ENCODE peak calls at places on chromosomes 1 and 21, in seven cellular contexts. F, M, T, I, P, J and G are unnamed samples.

GRCh38 chr1:156693858-156694562 is 11.4 kb downstream of the CRABP2 start:
- DNase-seq in F (no peak), M (no peak), T (no peak), I (no peak), P (no peak), J (no peak), G (no peak)

GRCh38 chr1:34066921-34067603 is 98.0 kb downstream of the CSMD2 start:
- DNase-seq in F (peak), M (no peak), T (no peak), I (no peak), P (no peak), J (no peak), G (no peak)

GRCh38 chr1:21182181-21182711 is 5.5 kb upstream of the EIF4G3 start:
- DNase-seq in F (no peak), M (no peak), T (no peak), I (no peak), P (no peak), J (no peak), G (no peak)

GRCh38 chr21:34722684-34723300 is 54.0 kb downstream of the CLIC6 start:
- DNase-seq in F (no peak), M (no peak), T (no peak), I (peak), P (no peak), J (peak), G (no peak)

GRCh38 chr1:84433253-84434080 is 35.2 kb downstream of the DNASE2B start:
- DNase-seq in F (peak), M (peak), T (peak), I (peak), P (peak), J (peak), G (peak)

GRCh38 chr1:116226017-116226416 is 114.8 kb downstream of the MAB21L3 start:
- DNase-seq in F (no peak), M (no peak), T (no peak), I (no peak), P (no peak), J (no peak), G (no peak)

GRCh38 chr1:39933956-39934941 is 20.7 kb upstream of the MFSD2A start:
- DNase-seq in F (peak), M (no peak), T (peak), I (peak), P (peak), J (no peak), G (no peak)

GRCh38 chr1:111622166-111622565 is 2.6 kb downstream of the RAP1A start:
- DNase-seq in F (no peak), M (no peak), T (no peak), I (no peak), P (no peak), J (no peak), G (no peak)

GRCh38 chr1:21952806-21953514 is 15.8 kb upstream of the HSPG2 start:
- DNase-seq in F (no peak), M (no peak), T (no peak), I (no peak), P (no peak), J (no peak), G (no peak)

GRCh38 chr1:151143057-151143435 is 3.4 kb downstream of the SEMA6C start:
- DNase-seq in F (no peak), M (no peak), T (no peak), I (no peak), P (no peak), J (peak), G (no peak)

GRCh38 chr1:1210726-1211540 is 3.0 kb downstream of the TNFRSF4 start:
- DNase-seq in F (no peak), M (peak), T (no peak), I (no peak), P (no peak), J (peak), G (no peak)

GRCh38 chr21:42459583-42460215 is 36.3 kb downstream of the RSPH1 start:
- DNase-seq in F (no peak), M (no peak), T (no peak), I (no peak), P (no peak), J (no peak), G (no peak)

GRCh38 chr1:36669297-36669696 is 186.6 kb upstream of the CSF3R start:
- DNase-seq in F (no peak), M (no peak), T (no peak), I (no peak), P (no peak), J (no peak), G (no peak)

GRCh38 chr1:91806777-91807700 is 78.9 kb downstream of the TGFBR3 start:
- DNase-seq in F (no peak), M (no peak), T (no peak), I (no peak), P (no peak), J (no peak), G (no peak)

GRCh38 chr1:175725684-175726083 is 17.7 kb downstream of the TNR start:
- DNase-seq in F (no peak), M (no peak), T (no peak), I (peak), P (no peak), J (no peak), G (no peak)

GRCh38 chr1:28295936-28296335 is 32.9 kb upstream of the MED18 start:
- DNase-seq in F (no peak), M (no peak), T (no peak), I (no peak), P (no peak), J (no peak), G (no peak)

GRCh38 chr1:8438449-8438848 is 120.5 kb downstream of the SLC45A1 start:
- DNase-seq in F (no peak), M (no peak), T (no peak), I (no peak), P (no peak), J (no peak), G (no peak)

GRCh38 chr1:79550402-79550801 is 543.9 kb upstream of the ADGRL4 start:
- DNase-seq in F (no peak), M (no peak), T (no peak), I (no peak), P (no peak), J (no peak), G (no peak)

GRCh38 chr1:91130256-91130985 is 108.6 kb upstream of the ZNF644 start:
- DNase-seq in F (no peak), M (no peak), T (no peak), I (no peak), P (no peak), J (no peak), G (no peak)

GRCh38 chr21:16195476-16195875 is 465.7 kb downstream of the USP25 start:
- DNase-seq in F (no peak), M (no peak), T (no peak), I (no peak), P (no peak), J (no peak), G (no peak)

GRCh38 chr1:9101510-9102146 is 27.3 kb downstream of the GPR157 start:
- DNase-seq in F (peak), M (peak), T (peak), I (peak), P (no peak), J (peak), G (no peak)

GRCh38 chr1:226626577-226626956 is 78.0 kb downstream of the STUM start:
- DNase-seq in F (no peak), M (peak), T (peak), I (peak), P (peak), J (peak), G (peak)

GRCh38 chr1:145926706-145927072 is 595 bp downstream of the RBM8A start:
- DNase-seq in F (no peak), M (no peak), T (no peak), I (no peak), P (no peak), J (no peak), G (no peak)

GRCh38 chr21:45805321-45805720 is 161.8 kb downstream of the PCBP3 start:
- DNase-seq in F (no peak), M (no peak), T (no peak), I (no peak), P (no peak), J (no peak), G (no peak)

GRCh38 chr21:40671721-40672120 is 175.2 kb downstream of the DSCAM start:
- DNase-seq in F (peak), M (no peak), T (no peak), I (no peak), P (no peak), J (no peak), G (no peak)

GRCh38 chr1:92994105-92994712 is 32.9 kb upstream of the DIPK1A start:
- DNase-seq in F (peak), M (peak), T (peak), I (peak), P (peak), J (peak), G (peak)

GRCh38 chr1:207892764-207893163 is 18.2 kb downstream of the CD34 start:
- DNase-seq in F (no peak), M (no peak), T (no peak), I (no peak), P (no peak), J (no peak), G (no peak)

GRCh38 chr1:4837752-4838151 is 183.3 kb downstream of the AJAP1 start:
- DNase-seq in F (no peak), M (no peak), T (peak), I (no peak), P (no peak), J (no peak), G (no peak)

GRCh38 chr1:36924282-36924791 is 110.0 kb downstream of the GRIK3 start:
- DNase-seq in F (no peak), M (no peak), T (peak), I (peak), P (peak), J (peak), G (no peak)

GRCh38 chr1:87132664-87133000 is 196.0 kb upstream of the LMO4 start:
- DNase-seq in F (no peak), M (no peak), T (no peak), I (no peak), P (no peak), J (no peak), G (no peak)
- H3K4me3 ChIP-seq in F (no peak), M (no peak), T (peak), I (no peak), P (peak), J (no peak), G (no peak)

GRCh38 chr1:192658255-192658654 is 22.3 kb downstream of the RGS13 start:
- DNase-seq in F (no peak), M (peak), T (no peak), I (no peak), P (no peak), J (no peak), G (no peak)

GRCh38 chr1:192657760-192658159 is 21.8 kb downstream of the RGS13 start:
- DNase-seq in F (no peak), M (peak), T (no peak), I (no peak), P (no peak), J (no peak), G (no peak)

GRCh38 chr1:192654120-192654519 is 18.2 kb downstream of the RGS13 start:
- DNase-seq in F (no peak), M (no peak), T (no peak), I (no peak), P (no peak), J (no peak), G (no peak)

GRCh38 chr1:192652159-192652558 is 16.2 kb downstream of the RGS13 start:
- DNase-seq in F (no peak), M (no peak), T (no peak), I (no peak), P (no peak), J (no peak), G (no peak)

DNA sequence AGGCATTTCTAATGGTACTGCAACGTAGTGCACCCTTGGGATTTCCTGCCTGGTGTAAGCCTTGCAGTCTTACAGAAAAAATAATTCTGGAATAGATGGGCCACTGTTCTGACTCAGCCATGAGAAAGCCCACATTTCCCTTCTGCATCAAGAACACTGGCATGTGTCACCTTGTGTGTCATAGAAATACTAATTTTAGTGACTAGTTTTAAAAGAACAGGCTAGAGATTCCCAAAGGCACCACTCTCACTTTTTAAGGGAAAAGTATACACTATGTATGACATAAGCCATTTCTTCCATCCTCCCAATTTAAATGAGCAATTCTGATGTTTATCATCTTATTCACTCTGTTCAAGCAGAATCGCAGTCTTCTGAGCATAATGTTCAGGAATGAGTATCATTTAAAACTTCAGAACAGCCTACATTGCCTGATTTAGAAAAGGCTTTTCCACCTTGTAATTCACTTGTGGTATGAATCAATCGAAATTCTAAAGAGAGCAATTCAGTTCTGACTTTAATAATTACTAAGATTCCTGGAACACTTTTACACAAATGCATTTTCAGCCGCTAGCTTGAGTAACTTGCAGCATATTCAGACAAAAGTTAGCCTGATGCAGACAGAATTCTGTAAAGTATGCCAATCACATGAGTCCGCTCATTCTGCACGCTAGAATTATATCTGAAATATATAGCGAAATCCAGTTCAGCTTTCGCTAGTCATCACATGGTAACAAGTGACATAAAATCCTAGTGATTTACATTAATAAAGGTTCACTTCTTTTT is 18.9 kb downstream of the RGS13 start:
- DNase-seq in F (no peak), M (peak), T (no peak), I (no peak), P (no peak), J (no peak), G (no peak)
- TF ChIP-seq CTCF in F (no peak), M (no peak), T (no peak), I (no peak), P (no peak), J (no peak), G (no peak)

GRCh38 chr1:18783705-18784522 is 75.5 kb downstream of the TAS1R2 start:
- DNase-seq in F (no peak), M (no peak), T (no peak), I (no peak), P (no peak), J (no peak), G (no peak)
- H3K4me3 ChIP-seq in F (no peak), M (no peak), T (no peak), I (no peak), P (no peak), J (no peak), G (no peak)

DNA sequence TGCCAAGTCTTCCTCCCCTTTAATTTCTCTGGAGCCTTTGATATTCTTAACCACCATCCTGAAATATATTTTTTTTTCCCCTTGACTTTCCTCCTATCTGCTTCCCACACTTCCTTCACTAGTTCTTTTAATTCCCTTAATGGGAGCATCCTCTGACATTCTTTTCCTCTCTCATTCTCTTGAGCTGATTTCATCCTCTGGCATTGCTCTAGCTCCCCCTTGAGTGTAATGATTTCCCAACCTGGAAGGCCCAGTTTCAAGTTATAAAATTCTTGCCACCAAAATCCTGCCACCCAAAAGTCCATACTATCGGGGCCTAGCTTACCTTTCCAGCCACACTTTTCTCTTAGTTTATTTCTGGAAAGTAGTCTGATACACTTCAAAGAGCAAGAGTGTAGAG is 39.5 kb upstream of the UBE2U start:
- DNase-seq in F (no peak), M (no peak), T (no peak), I (no peak), P (no peak), J (peak), G (no peak)
- TF ChIP-seq CTCF in F (peak), M (peak), T (peak), I (no peak), P (no peak), J (peak), G (peak)

GRCh38 chr1:201944639-201945038 is 1.7 kb downstream of the LMOD1 start:
- DNase-seq in F (no peak), M (no peak), T (no peak), I (no peak), P (no peak), J (no peak), G (no peak)

GRCh38 chr1:201945157-201945556 is 1.2 kb downstream of the LMOD1 start:
- DNase-seq in F (no peak), M (no peak), T (no peak), I (no peak), P (no peak), J (no peak), G (no peak)

GRCh38 chr1:201945863-201946223 is 505 bp downstream of the LMOD1 start:
- DNase-seq in F (no peak), M (no peak), T (no peak), I (no peak), P (no peak), J (no peak), G (no peak)

GRCh38 chr1:201942129-201942495 is 4.2 kb downstream of the LMOD1 start:
- DNase-seq in F (no peak), M (no peak), T (no peak), I (no peak), P (no peak), J (no peak), G (no peak)

DNA sequence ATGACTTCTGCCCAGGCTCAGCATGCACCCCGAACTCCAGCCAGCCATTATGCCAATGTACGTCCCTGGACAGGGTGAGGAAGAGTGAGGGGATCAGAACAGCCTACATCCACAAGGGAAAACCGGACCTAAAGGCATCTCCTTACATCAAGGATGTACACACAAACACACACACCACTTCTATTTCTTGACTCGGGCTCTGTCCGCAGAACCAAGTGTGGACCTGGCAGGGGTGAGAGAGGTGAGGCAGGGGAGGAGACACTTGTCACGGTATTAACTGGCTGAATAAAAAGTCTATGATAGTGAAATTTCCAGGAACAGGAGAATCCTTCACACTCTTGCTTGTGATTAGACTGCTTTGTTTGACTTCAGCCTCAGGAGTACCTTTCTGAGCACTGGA is 2.3 kb downstream of the LMOD1 start:
- DNase-seq in F (no peak), M (no peak), T (no peak), I (no peak), P (no peak), J (no peak), G (no peak)
- H3K4me3 ChIP-seq in F (peak), M (no peak), T (peak), I (no peak), P (no peak), J (no peak), G (no peak)

DNA sequence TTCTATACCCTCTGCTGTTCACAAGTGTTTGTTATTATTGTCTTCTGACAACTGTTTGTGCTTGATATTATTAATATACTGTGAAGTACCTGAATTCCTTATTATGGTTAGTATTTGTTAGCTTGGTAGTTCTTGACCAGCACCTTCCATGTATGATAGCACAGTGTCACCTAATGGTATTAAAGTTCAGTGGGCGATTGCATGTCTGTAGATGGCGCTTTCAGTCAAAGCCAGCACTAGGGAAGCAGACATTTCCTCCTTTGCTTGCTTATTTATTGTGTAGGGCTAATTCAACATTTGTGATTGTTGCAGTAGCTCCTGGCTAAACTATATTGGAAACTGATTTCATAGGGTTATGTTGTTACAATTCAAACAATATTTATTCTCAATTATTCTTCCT is 218.0 kb downstream of the ZP4 start:
- DNase-seq in F (no peak), M (peak), T (no peak), I (peak), P (no peak), J (peak), G (no peak)
- TF ChIP-seq CTCF in F (no peak), M (peak), T (no peak), I (peak), P (no peak), J (peak), G (peak)

DNA sequence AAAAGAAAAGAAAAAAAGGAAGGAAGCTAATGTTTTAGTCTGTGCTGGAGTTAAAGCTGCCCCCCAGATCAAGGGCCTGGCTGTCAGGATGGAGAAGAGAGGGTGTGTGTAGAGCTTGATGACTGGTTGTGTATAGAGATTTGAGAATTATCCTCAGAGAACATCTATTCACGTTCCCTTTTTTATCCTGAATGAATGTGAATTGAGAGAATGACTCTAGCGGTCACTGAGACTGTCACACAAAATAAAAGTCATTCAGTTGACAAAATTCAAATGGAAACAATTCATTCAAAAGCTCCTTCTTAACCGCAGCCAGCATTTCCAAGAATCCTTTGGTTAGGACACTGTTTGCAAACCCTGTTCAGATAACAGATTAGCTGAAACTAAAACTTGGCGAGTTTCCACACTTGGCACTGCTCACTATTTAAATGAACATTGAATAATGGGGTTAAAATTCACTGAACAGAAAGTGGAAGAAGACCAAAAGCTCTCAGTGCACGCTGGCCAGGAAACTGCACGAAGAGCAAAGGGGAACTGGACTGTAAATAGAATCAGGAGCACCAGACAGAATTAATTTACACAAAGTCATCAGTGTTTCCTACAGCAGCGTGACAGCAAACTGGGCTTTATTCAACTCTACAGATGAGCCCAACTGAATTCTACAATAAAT is 13.6 kb upstream of the FAM89A start:
- DNase-seq in F (peak), M (no peak), T (peak), I (no peak), P (peak), J (no peak), G (peak)
- H3K4me3 ChIP-seq in F (no peak), M (peak), T (no peak), I (no peak), P (peak), J (peak), G (no peak)

GRCh38 chr1:180179162-180179957 is 24.7 kb downstream of the QSOX1 start:
- DNase-seq in F (no peak), M (no peak), T (no peak), I (no peak), P (no peak), J (no peak), G (no peak)
- TF ChIP-seq CTCF in F (no peak), M (no peak), T (no peak), I (no peak), P (peak), J (no peak), G (no peak)